ENCODE peak calls at places on chromosomes 2 and 18, in five cellular contexts. D is cardiac muscle cell, A is psoas muscle, R is IMR-90, C is left lung. P is an unnamed sample. For H3K4me1 and H3K36me3, the result is how much of the 10 kb centered on the place peaks cover.

GRCh38 chr2:208265371-208265806 is 666 bp upstream of the PIKFYVE start:
- DNase-seq in D (peak), A (peak), R (peak), C (peak), P (no peak)

GRCh38 chr2:240990266-240990529 is 8.2 kb upstream of the SNED1 start:
- DNase-seq in D (no peak), A (no peak), R (no peak), C (no peak), P (no peak)

GRCh38 chr2:240614391-240614790 is 10.9 kb upstream of the GPR35 start:
- DNase-seq in D (no peak), A (peak), R (no peak), C (no peak), P (no peak)

GRCh38 chr2:171056307-171056706 is 104.4 kb downstream of the TLK1 start:
- DNase-seq in D (no peak), A (no peak), R (peak), C (no peak), P (no peak)

GRCh38 chr18:77114564-77115391 is 17.8 kb downstream of the MBP start:
- DNase-seq in D (no peak), A (peak), R (peak), C (peak), P (no peak)

GRCh38 chr2:74707837-74708236 is 53.8 kb downstream of the SEMA4F start:
- DNase-seq in D (no peak), A (no peak), R (no peak), C (peak), P (no peak)

GRCh38 chr2:72895759-72896281 is 8.6 kb downstream of the SPR start:
- DNase-seq in D (no peak), A (no peak), R (peak), C (no peak), P (no peak)

GRCh38 chr2:43328157-43328556 is 101.8 kb upstream of the ZFP36L2 start:
- DNase-seq in D (no peak), A (no peak), R (peak), C (no peak), P (no peak)

GRCh38 chr18:79321625-79322024 is 74.1 kb upstream of the NFATC1 start:
- DNase-seq in D (no peak), A (no peak), R (peak), C (no peak), P (no peak)

GRCh38 chr2:211447545-211447944 is 891.1 kb downstream of the CPS1 start:
- DNase-seq in D (no peak), A (no peak), R (no peak), C (no peak), P (no peak)

GRCh38 chr18:10893761-10894160 is 255.6 kb downstream of the PIEZO2 start:
- DNase-seq in D (no peak), A (no peak), R (no peak), C (no peak), P (no peak)

GRCh38 chr2:10820562-10820961 is 8.0 kb upstream of the PDIA6 start:
- DNase-seq in D (no peak), A (no peak), R (no peak), C (no peak), P (no peak)

GRCh38 chr2:110647777-110648176 is 30.1 kb downstream of the BUB1 start:
- DNase-seq in D (no peak), A (no peak), R (no peak), C (no peak), P (no peak)

GRCh38 chr2:180367831-180368230 is 360.7 kb upstream of the CWC22 start:
- DNase-seq in D (no peak), A (no peak), R (peak), C (no peak), P (no peak)

GRCh38 chr2:30272761-30273573 is 41.6 kb downstream of the LBH start:
- DNase-seq in D (no peak), A (no peak), R (peak), C (no peak), P (no peak)

GRCh38 chr2:48452108-48452507 is 77.8 kb upstream of the STON1 start:
- DNase-seq in D (peak), A (no peak), R (no peak), C (no peak), P (no peak)

GRCh38 chr2:14350856-14351255 is 281.7 kb upstream of the LRATD1 start:
- DNase-seq in D (no peak), A (no peak), R (no peak), C (no peak), P (no peak)

GRCh38 chr2:11121099-11121822 is 34.0 kb upstream of the SLC66A3 start:
- DNase-seq in D (no peak), A (no peak), R (peak), C (no peak), P (no peak)

DNA sequence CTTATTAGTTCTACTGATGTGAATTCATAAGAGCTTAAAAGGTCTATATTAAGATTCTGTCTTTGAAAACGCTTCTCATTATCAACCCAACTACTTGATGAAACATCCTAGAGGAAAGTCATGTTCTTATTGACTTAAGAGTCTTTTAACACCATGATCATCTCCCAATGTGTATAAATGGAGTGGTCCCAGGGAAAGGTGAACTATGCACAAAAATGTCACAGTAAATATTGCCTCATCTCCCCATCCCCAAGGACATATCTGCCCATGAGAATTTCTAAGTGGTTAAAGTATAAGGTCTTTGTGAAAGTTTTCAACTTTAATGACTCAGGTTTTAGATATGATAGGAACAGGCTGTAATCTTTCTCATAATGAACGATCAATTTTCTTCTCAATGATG is 240.1 kb downstream of the IRS1 start:
- DNase-seq in D (no peak), A (no peak), R (no peak), C (no peak), P (no peak)
- H3K4me1 ChIP-seq in D (under half), A (under half), R (under half), C (under half), P (under half)

DNA sequence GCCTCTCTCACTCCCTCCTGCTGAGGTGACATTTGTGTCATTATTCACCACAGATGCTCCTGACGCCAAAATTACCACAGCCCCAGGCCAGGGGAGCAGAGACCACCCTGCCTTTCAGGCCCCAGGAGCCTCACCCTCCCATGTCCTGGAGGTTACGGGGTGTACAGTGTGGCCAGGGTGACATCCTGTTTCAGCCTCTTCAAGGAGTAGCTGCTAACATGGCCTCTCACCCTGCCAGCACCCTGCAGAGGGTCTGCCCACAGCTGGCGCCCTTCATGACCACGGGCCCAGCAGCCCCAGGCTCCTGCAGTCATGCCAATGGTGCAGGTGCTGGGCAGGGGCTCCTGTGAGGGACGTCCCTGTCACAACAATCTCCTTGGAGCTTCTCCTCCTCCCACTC is 92.6 kb downstream of the SMIM21 start:
- DNase-seq in D (no peak), A (no peak), R (no peak), C (no peak), P (no peak)
- H3K36me3 ChIP-seq in D (under half), A (under half), R (under half), C (under half), P (under half)

GRCh38 chr2:162379719-162380580 is 36.0 kb downstream of the GCA start:
- DNase-seq in D (no peak), A (no peak), R (no peak), C (no peak), P (no peak)
- H3K4me1 ChIP-seq in D (under half), A (under half), R (under half), C (under half), P (under half)

DNA sequence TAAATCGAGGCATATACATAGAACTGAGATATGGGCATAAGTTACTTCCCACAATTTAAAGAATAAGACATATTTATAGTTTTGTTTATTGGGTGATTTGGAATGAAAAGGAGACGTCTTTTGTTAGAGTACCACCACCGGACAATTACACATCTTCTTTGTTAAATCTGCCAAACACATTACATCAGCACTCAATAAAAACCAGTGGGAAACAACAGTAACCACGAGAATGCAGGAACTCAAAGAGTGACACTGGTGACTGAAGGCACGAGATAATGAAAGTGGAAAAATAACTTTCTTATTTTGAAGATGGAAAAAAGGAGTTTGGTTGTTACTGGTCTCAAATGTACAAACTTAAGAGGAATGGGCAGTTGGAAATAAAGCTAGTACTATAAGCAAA is 92.7 kb upstream of the TFCP2L1 start:
- DNase-seq in D (no peak), A (no peak), R (no peak), C (no peak), P (no peak)
- H3K36me3 ChIP-seq in D (under half), A (under half), R (under half), C (under half), P (under half)

P was measured in iPS DF 6.9.